ENCODE peak calls at places on chromosomes 2 and 18, in five cellular contexts. S, I, W, C and M are unnamed samples.

GRCh38 chr18:48545690-48546365 is 7.0 kb downstream of the CTIF start:
- DNase-seq in I (peak), W (peak), S (no peak), C (peak), M (no peak)

GRCh38 chr18:64219511-64219910 is 70.6 kb upstream of the LINC00305 start:
- DNase-seq in I (no peak), S (no peak), C (no peak), W (no peak), M (no peak)

GRCh38 chr18:61724532-61724931 is 168.3 kb downstream of the RNF152 start:
- DNase-seq in C (no peak), S (no peak), I (no peak), W (no peak), M (no peak)

GRCh38 chr2:171210864-171211431 is 50.3 kb upstream of the TLK1 start:
- DNase-seq in W (peak), S (peak), C (peak), I (no peak), M (no peak)

GRCh38 chr18:47422524-47422923 is 171.1 kb upstream of the SKOR2 start:
- DNase-seq in C (no peak), S (no peak), I (peak), W (no peak), M (no peak)

GRCh38 chr2:1607971-1608688 is 136.2 kb downstream of the PXDN start:
- DNase-seq in W (peak), I (no peak), C (no peak), S (no peak), M (no peak)

GRCh38 chr18:59769105-59769865 is 72.1 kb upstream of the CCBE1 start:
- DNase-seq in S (no peak), C (no peak), W (peak), I (no peak), M (no peak)

GRCh38 chr2:224453892-224454291 is 52.0 kb upstream of the FAM124B start:
- DNase-seq in W (no peak), C (no peak), I (no peak), S (no peak), M (no peak)

GRCh38 chr2:45786831-45787357 is 135.4 kb downstream of the PRKCE start:
- DNase-seq in W (peak), C (no peak), S (no peak), I (no peak), M (no peak)

GRCh38 chr2:55120634-55121359 is 70.5 kb upstream of the RTN4 start:
- DNase-seq in S (no peak), C (no peak), I (no peak), W (peak), M (no peak)

GRCh38 chr2:138994502-138994901 is 214.3 kb upstream of the NXPH2 start:
- DNase-seq in I (no peak), S (no peak), C (no peak), W (no peak), M (no peak)

GRCh38 chr2:28612131-28612812 is 116.4 kb downstream of the PLB1 start:
- DNase-seq in C (no peak), W (no peak), S (no peak), I (no peak), M (no peak)

GRCh38 chr18:49094979-49095632 is 144.3 kb upstream of the SMAD7 start:
- DNase-seq in S (no peak), C (no peak), I (no peak), W (peak), M (peak)

GRCh38 chr2:30678410-30679137 is 128.7 kb downstream of the CAPN13 start:
- DNase-seq in W (no peak), C (no peak), S (no peak), I (no peak), M (no peak)

GRCh38 chr18:23721711-23722479 is 32.6 kb downstream of the LAMA3 start:
- DNase-seq in S (no peak), W (peak), I (no peak), C (no peak), M (no peak)

GRCh38 chr2:76019130-76019529 is 308.4 kb upstream of the GCFC2 start:
- DNase-seq in I (no peak), C (no peak), S (no peak), W (no peak), M (no peak)

GRCh38 chr2:241652142-241652541 is 14.6 kb downstream of the ATG4B start:
- DNase-seq in W (no peak), I (no peak), S (no peak), C (no peak), M (no peak)

GRCh38 chr2:232327089-232328037 is 51.2 kb upstream of the ALPP start:
- DNase-seq in S (peak), W (peak), I (peak), C (peak), M (peak)

GRCh38 chr18:49072524-49072934 is 121.8 kb upstream of the SMAD7 start:
- DNase-seq in S (no peak), I (peak), W (peak), C (no peak), M (no peak)

GRCh38 chr2:208036357-208036756 is 11.0 kb upstream of the PLEKHM3 start:
- DNase-seq in S (no peak), C (no peak), W (peak), I (no peak), M (no peak)

GRCh38 chr2:17878222-17879136 is at the start of gene KCNS3:
- DNase-seq in S (peak), W (peak), I (peak), C (peak), M (peak)

GRCh38 chr18:42164556-42164955 is 209.5 kb downstream of the PIK3C3 start:
- DNase-seq in C (no peak), S (no peak), I (no peak), W (no peak), M (no peak)

GRCh38 chr2:234467289-234467688 is 29.6 kb downstream of the ARL4C start:
- DNase-seq in I (no peak), C (no peak), W (peak), S (no peak), M (no peak)

GRCh38 chr2:221640686-221641085 is 68.6 kb upstream of the EPHA4 start:
- DNase-seq in C (no peak), S (no peak), I (no peak), W (no peak), M (no peak)

GRCh38 chr2:9440058-9440727 is 16.7 kb downstream of the CPSF3 start:
- DNase-seq in S (no peak), C (no peak), I (no peak), W (peak), M (no peak)

GRCh38 chr2:108917078-108917440 is 72.0 kb downstream of the EDAR start:
- DNase-seq in I (no peak), S (no peak), W (peak), C (peak), M (no peak)

DNA sequence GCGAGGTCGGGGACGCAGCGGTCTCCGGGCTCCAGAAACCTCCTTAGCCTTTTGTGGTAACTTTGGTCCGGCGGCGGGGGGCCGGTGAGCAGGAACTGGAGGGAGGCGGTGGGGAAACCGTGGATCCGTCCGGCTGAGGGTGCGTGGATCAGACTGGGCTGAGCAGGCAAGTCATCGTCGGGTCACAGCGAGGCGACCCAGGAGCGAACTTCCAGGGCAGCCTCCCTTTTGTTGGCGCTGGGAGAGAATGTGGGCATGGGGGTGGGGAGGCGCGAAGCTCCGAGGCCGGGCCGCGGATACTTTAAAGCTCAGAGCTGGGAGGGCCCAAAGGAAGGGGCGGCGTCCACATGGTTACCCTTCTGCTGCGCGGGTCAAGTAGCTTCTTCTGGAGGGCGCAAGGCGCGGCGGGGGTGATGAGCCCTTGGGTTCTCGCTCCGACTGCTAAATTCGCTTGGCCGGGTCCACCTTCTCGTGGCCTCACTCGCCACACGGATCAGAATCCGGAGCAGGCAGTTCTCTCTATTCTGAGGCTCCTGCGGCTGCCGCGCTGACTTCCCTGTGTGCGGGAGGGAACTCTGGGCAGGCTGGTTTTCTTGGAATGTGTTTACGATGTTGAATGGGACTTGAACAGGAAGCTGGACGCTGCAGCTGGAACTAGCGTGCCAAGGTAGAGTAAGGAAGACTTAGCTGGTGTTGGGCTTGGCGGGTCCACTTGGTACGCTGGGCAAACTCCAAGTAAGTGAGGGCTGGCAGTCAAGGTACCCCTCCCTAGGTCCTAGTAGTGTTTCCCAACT is 969 bp downstream of the GULP1 start:
- DNase-seq in W (peak), I (peak), S (no peak), C (peak), M (peak)
- TF ChIP-seq POLR2A in W (no peak), I (peak), S (no peak), C (peak), M (peak)

GRCh38 chr2:216012830-216013079 is 596 bp downstream of the MREG start:
- DNase-seq in I (no peak), S (no peak), W (no peak), C (no peak), M (no peak)

GRCh38 chr2:216014986-216015385 is 1.6 kb upstream of the MREG start:
- DNase-seq in W (no peak), S (no peak), C (no peak), I (no peak), M (no peak)

GRCh38 chr2:216012133-216012829 is 1.1 kb downstream of the MREG start:
- DNase-seq in C (no peak), I (no peak), W (no peak), S (no peak), M (no peak)

GRCh38 chr2:216014006-216014405 is 655 bp upstream of the MREG start:
- DNase-seq in S (no peak), W (no peak), C (no peak), I (no peak), M (no peak)

GRCh38 chr2:216013080-216013909 is at the start of gene MREG:
- DNase-seq in S (peak), C (peak), I (peak), W (peak), M (peak)
- TF ChIP-seq POLR2A in S (peak), C (no peak), I (no peak), W (no peak), M (no peak)

GRCh38 chr2:43407826-43408783 is 181.7 kb upstream of the ZFP36L2 start:
- DNase-seq in C (no peak), I (no peak), W (peak), S (no peak), M (no peak)
- TF ChIP-seq POLR2A in C (no peak), I (no peak), W (no peak), S (no peak), M (no peak)

GRCh38 chr2:70087703-70088507 is 628 bp downstream of the PCBP1 start:
- DNase-seq in W (peak), C (peak), I (peak), S (no peak), M (no peak)
- TF ChIP-seq POLR2A in W (peak), C (no peak), I (peak), S (peak), M (peak)

GRCh38 chr18:26192233-26192632 is 34.0 kb upstream of the TAF4B start:
- DNase-seq in C (no peak), W (no peak), S (no peak), I (no peak), M (no peak)

GRCh38 chr18:26185267-26185666 is 41.0 kb upstream of the TAF4B start:
- DNase-seq in C (no peak), W (no peak), I (no peak), S (no peak), M (peak)

DNA sequence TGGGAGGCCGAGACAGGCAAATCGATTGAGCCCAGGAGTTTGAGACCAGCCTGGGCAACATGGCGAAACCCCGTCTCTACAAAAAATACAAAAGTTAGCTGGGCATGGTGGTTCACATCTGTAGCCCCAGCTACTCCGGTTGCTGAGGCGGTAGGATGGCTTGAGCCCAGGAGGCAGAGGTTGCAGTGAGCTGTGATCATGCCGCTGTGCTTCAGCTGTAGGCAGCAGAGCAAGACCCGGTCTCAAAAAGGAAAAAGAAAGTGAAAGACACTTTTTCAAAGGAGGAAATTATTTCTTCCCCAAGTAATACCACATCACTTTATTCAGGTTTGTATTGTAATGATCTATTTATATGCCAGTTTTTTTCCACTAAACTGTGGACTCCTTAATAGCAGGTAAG is 35.7 kb upstream of the TAF4B start:
- DNase-seq in W (no peak), C (no peak), S (no peak), I (no peak), M (no peak)
- TF ChIP-seq POLR2A in W (no peak), C (no peak), S (no peak), I (no peak), M (no peak)

DNA sequence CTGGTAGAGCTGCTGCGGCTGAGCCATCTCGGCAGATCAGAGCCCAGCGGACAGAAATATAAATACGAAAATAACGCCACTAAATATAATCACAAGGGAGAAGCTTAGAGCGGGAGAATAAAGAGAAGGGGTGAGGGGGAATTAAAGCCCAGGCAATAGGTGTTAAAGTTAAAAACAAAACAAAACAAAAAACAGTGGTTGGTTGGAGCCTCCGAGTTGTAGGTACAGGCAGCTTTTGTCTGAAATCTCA is 1.3 kb upstream of the MEIS1 start:
- DNase-seq in S (no peak), W (no peak), C (no peak), I (no peak), M (no peak)
- TF ChIP-seq POLR2A in S (no peak), W (peak), C (no peak), I (no peak), M (no peak)

GRCh38 chr2:8260213-8260612 is 421.6 kb upstream of the ID2 start:
- DNase-seq in W (no peak), S (no peak), C (no peak), I (no peak), M (no peak)
- TF ChIP-seq POLR2A in W (no peak), S (no peak), C (no peak), I (no peak), M (no peak)

GRCh38 chr18:79714531-79715240 is 35.1 kb downstream of the CTDP1 start:
- DNase-seq in I (no peak), S (no peak), W (no peak), C (no peak), M (no peak)
- TF ChIP-seq POLR2A in I (no peak), S (no peak), W (no peak), C (no peak), M (no peak)